ENCODE peak calls at places on chromosomes 1 and 21, in four cellular contexts. H, X, V and E are unnamed samples.

GRCh38 chr1:53500184-53501064 is 41.2 kb downstream of the DMRTB1 start:
- DNase-seq in H (no peak), X (no peak), V (no peak), E (no peak)

GRCh38 chr21:34078915-34079314 is 5.5 kb downstream of the MRPS6 start:
- DNase-seq in H (no peak), X (no peak), V (no peak), E (no peak)

GRCh38 chr1:1889847-1890505 is 911 bp downstream of the GNB1 start:
- DNase-seq in H (no peak), X (peak; percentile 76), V (peak; percentile 56), E (no peak)

GRCh38 chr1:13627128-13627527 is 43.5 kb downstream of the PDPN start:
- DNase-seq in H (no peak), X (no peak), V (no peak), E (no peak)

GRCh38 chr21:16792155-16792554 is 720.7 kb upstream of the CXADR start:
- DNase-seq in H (no peak), X (no peak), V (no peak), E (no peak)

GRCh38 chr1:55571767-55572166 is 356.6 kb upstream of the USP24 start:
- DNase-seq in H (no peak), X (no peak), V (no peak), E (peak; percentile 36)

GRCh38 chr1:201266774-201267173 is 16.5 kb upstream of the PKP1 start:
- DNase-seq in H (peak; percentile 50), X (no peak), V (peak; percentile 90), E (peak; percentile 86)

GRCh38 chr1:27099154-27099903 is 55.6 kb downstream of the SLC9A1 start:
- DNase-seq in H (peak; percentile 85), X (peak; percentile 80), V (peak; percentile 71), E (peak; percentile 72)

GRCh38 chr1:157523774-157524501 is 28.4 kb downstream of the FCRL5 start:
- DNase-seq in H (no peak), X (no peak), V (no peak), E (no peak)

GRCh38 chr1:234861761-234862160 is 251.8 kb upstream of the IRF2BP2 start:
- DNase-seq in H (no peak), X (no peak), V (no peak), E (no peak)

GRCh38 chr1:192807221-192807967 is 1.4 kb upstream of the RGS2 start:
- DNase-seq in H (no peak), X (no peak), V (peak; percentile 69), E (peak; percentile 55)

GRCh38 chr1:6942990-6943389 is 157.7 kb downstream of the CAMTA1 start:
- DNase-seq in H (no peak), X (no peak), V (no peak), E (no peak)

GRCh38 chr1:17572264-17572985 is 32.9 kb downstream of the ARHGEF10L start:
- DNase-seq in H (no peak), X (no peak), V (no peak), E (no peak)

GRCh38 chr1:214447557-214447871 is 103.9 kb downstream of the PTPN14 start:
- DNase-seq in H (no peak), X (no peak), V (peak; percentile 64), E (no peak)

GRCh38 chr1:232084584-232085223 is 458.1 kb downstream of the DISC1 start:
- DNase-seq in H (no peak), X (no peak), V (peak; percentile 17), E (peak; percentile 16)

GRCh38 chr21:44466351-44466954 is 11.1 kb downstream of the LRRC3 start:
- DNase-seq in H (no peak), X (no peak), V (no peak), E (no peak)

GRCh38 chr1:43276673-43277072 is 6.9 kb downstream of the TMEM125 start:
- DNase-seq in H (no peak), X (no peak), V (no peak), E (no peak)

GRCh38 chr1:76866566-76866965 is 714 bp upstream of the ST6GALNAC5 start:
- DNase-seq in H (no peak), X (no peak), V (peak; percentile 4), E (no peak)

GRCh38 chr1:235843458-235843857 is 23.2 kb downstream of the LYST start:
- DNase-seq in H (no peak), X (no peak), V (peak; percentile 35), E (peak; percentile 38)

GRCh38 chr1:52209429-52209828 is 67.5 kb downstream of the ZFYVE9 start:
- DNase-seq in H (no peak), X (no peak), V (no peak), E (no peak)

GRCh38 chr1:155049651-155050559 is 1.2 kb upstream of the ADAM15 start:
- DNase-seq in H (no peak), X (no peak), V (peak; percentile 54), E (peak; percentile 27)
- TF ChIP-seq CTCF in H (no peak), X (no peak), V (no peak), E (no peak)

GRCh38 chr1:185663771-185664296 is 70.4 kb upstream of the HMCN1 start:
- DNase-seq in H (no peak), X (no peak), V (no peak), E (no peak)
- H3K4me3 ChIP-seq in H (no peak overlapping the region), X (no peak overlapping the region), V (no peak overlapping the region), E (no peak overlapping the region)

DNA sequence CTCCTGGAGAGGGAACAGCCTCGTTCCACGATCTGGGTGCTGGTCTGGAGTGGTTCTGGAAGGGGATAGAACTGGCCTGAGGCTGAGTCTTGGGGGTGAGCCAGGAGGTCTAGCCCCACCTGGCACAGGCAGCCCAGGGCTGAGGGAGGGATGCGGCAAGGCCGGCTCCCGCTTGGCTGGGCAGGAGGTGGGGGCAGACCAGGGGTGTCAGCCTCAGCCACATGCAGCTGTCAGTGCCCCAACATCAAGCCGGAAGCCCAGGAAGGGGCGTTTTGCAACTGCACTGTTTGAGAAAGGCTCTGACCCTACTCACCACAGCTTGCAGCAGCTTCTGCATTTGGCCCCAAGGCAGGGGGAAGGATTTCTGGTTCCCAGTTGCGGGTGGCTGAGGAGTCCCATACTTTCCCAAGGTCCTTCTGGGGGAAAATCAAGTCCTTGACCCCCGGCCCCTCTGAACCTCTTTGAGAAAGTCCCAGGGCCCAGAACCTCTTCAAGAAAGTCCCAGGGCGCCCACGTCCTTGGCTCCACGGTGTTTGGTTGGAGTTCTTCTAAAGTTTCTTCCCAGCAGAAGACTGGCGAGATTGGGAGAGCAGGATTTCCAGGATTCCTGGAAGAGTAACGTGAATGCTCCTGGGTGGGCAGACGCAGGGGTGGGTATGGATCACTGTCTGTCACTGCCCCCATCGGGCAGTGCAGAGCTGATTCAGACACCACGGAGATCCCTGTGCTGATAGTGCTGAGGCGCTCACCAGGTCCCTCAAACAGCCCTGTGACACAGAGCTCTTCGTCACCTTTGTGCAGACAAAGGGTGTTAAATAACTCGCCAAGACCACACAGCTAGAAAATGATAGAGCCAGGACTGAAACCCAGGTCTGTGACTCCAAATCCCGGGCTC is 2.2 kb downstream of the EFHD2 start:
- DNase-seq in H (no peak), X (peak; percentile 56), V (no peak), E (no peak)
- TF ChIP-seq CTCF in H (no peak), X (no peak), V (no peak), E (no peak)

DNA sequence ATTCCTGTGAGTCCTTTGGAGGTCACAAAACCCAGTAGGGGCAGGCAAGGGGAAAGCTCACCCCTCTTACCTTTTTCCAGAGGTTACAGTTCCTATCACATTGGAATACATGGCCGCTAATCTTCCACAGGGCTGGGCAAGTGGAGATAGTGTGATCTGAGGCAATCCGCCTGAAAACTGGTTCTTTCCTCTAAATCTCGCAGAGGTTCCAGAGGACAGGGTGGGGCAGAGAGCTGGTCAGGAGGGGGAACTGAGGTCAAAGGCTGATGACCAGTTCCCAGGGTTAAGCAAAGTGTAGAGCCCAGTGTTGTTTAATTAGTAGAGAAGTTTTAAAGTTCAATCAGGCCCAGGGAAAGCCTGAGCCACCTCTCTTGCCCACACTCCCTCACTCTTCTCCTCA is at the start of gene SERPINC1:
- DNase-seq in H (no peak), X (no peak), V (no peak), E (no peak)
- H3K4me3 ChIP-seq in H (no peak within 1 kb of the TSS), X (no peak within 1 kb of the TSS), V (no peak within 1 kb of the TSS), E (no peak within 1 kb of the TSS)

DNA sequence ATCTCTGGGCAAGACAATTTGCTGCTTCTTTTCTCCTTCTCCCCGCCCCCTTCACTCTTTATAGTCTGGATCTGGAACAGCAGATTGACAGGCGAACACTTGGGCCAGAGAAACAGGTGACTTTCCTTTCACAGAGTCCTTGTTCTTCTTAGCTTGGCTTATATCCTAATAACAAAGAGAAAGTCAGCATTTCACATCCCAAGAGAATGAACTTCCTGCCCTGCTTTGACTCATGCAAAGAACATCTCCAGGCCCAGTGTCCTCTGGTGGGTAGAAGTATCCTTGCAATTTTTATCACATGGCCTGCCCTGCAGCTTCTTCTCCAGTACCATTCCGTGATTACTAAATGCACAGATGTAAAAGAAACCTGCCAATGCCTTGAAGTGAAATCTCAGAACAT is 764.4 kb downstream of the ADGRL2 start:
- DNase-seq in H (no peak), X (no peak), V (peak; percentile 91), E (peak; percentile 90)
- TF ChIP-seq CTCF in H (no peak), X (peak; percentile 30), V (peak; percentile 34), E (peak; percentile 39)

GRCh38 chr1:187876775-187877174 is 1048.0 kb downstream of the PLA2G4A start:
- DNase-seq in H (no peak), X (no peak), V (no peak), E (no peak)
- H3K4me3 ChIP-seq in H (no peak overlapping the region), X (no peak overlapping the region), V (no peak overlapping the region), E (no peak overlapping the region)

GRCh38 chr1:115592264-115592663 is 49.5 kb upstream of the VANGL1 start:
- DNase-seq in H (no peak), X (no peak), V (no peak), E (no peak)
- TF ChIP-seq CTCF in H (no peak), X (no peak), V (peak; percentile 4), E (no peak)

DNA sequence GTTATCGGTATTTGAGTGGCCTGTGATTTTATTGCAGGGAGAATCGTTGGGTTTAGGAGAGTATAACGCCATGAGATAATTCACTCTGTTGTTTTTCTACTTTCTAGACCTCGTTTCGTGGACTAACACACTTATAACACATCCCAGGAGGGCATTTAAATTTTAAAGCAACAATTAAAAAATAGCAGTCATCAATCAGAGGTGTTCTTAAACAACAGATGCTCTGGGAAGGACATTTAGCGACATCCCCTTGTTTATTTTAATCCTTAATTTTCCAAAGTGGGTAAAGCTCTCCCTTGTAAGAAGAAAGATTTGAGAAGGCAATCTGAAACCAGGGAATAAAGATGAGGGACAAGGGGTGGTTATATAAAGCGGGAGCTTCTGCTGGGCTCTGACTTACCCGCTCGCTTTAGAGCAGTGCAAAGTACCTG is 4.9 kb downstream of the PBX1 start:
- DNase-seq in H (no peak), X (no peak), V (peak; percentile 23), E (peak; percentile 48)
- H3K4me3 ChIP-seq in H (peak overlapping the region; percentile 50), X (peak overlapping the region; percentile 82), V (peak overlapping the region; percentile 53), E (peak overlapping the region; percentile 64)